ENCODE peak calls at places on chromosomes 5 and 9, in five cellular contexts. V is esophagus muscularis mucosa, N is A549, O is body of pancreas, G is uterus. L is an unnamed sample.
A peak's percentile ranks its signal among the peaks of the same experiment; 100 is the strongest.

GRCh38 chr5:163916376-163916775 is 411.0 kb downstream of the MAT2B start:
- DNase-seq in V (no peak), N (no peak), O (peak; percentile 58), G (no peak), L (no peak)

GRCh38 chr5:54844905-54845566 is 140.4 kb downstream of the ESM1 start:
- DNase-seq in V (no peak), N (peak; percentile 35), O (no peak), G (no peak), L (no peak)

GRCh38 chr5:144416196-144416595 is 245.5 kb downstream of the KCTD16 start:
- DNase-seq in V (no peak), N (no peak), O (no peak), G (no peak), L (no peak)

GRCh38 chr5:78677777-78678668 is 29.5 kb upstream of the LHFPL2 start:
- DNase-seq in V (no peak), N (peak; percentile 45), O (peak; percentile 54), G (peak; percentile 78), L (no peak)

GRCh38 chr5:24788829-24789509 is 144.2 kb upstream of the CDH10 start:
- DNase-seq in V (no peak), N (peak; percentile 3), O (no peak), G (no peak), L (no peak)

GRCh38 chr5:81235287-81236072 is 2.4 kb downstream of the CKMT2 start:
- DNase-seq in V (no peak), N (no peak), O (peak; percentile 23), G (peak; percentile 47), L (no peak)

GRCh38 chr5:110817437-110817836 is 78.6 kb downstream of the SLC25A46 start:
- DNase-seq in V (no peak), N (no peak), O (no peak), G (no peak), L (no peak)

GRCh38 chr9:35606138-35606504 is 1.1 kb downstream of the TESK1 start:
- DNase-seq in V (no peak), N (peak; percentile 20), O (no peak), G (no peak), L (no peak)

GRCh38 chr9:101455656-101456235 is 20.2 kb upstream of the ALDOB start:
- DNase-seq in V (no peak), N (no peak), O (no peak), G (no peak), L (no peak)
- H3K4me1 ChIP-seq in V (no peaks in the 10 kb centered on the region), N (no peaks in the 10 kb centered on the region), O (no peaks in the 10 kb centered on the region), G (no peaks in the 10 kb centered on the region), L (peaks cover 3% of the 10 kb centered on the region)

DNA sequence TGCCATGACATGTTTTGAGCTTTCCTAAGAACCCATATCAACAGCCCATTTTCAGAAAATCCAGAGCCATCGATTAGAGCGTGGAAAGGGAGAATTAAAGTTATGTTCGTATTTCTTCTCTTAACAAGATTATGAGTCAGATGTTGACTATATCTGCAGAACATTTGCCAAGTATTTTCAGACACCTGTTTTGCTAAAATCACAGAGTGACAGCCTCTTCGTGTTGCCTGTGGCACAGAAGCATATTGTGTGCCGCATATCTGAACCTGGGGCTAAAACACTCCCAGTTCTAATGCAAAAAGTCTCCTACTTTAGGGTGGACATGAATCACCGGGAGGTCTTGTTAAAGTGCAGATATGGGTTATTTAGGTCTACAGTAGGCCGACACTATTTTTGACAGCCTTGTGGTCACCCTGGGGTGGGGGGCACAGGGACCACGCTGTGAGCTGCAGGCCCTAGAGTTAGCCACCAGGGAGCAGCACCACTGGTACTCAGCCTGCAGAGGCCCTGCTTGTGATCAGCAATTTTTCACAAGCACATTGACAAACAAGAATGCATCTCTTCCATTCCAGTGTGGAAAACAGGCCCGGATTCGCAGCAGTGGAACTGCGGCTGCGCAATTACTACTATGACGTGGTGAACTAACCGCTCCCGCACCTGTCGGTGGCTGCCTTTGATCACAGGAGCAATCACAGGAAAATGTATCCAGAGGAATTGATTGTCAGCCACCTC is 93.5 kb downstream of the SYK start:
- DNase-seq in V (no peak), N (peak; percentile 22), O (no peak), G (no peak), L (no peak)
- TF ChIP-seq CTCF in V (no peak), N (peak; percentile 53), O (no peak), G (no peak), L (peak; percentile 8)

GRCh38 chr9:112174965-112175795 is at the start of gene SUSD1:
- DNase-seq in V (no peak), N (peak; percentile 35), O (peak; percentile 16), G (peak; percentile 20), L (peak; percentile 38)
- TF ChIP-seq POLR2A in V (no peak), N (peak; percentile 33), O (peak; percentile 33), G (no peak), L (no peak)

DNA sequence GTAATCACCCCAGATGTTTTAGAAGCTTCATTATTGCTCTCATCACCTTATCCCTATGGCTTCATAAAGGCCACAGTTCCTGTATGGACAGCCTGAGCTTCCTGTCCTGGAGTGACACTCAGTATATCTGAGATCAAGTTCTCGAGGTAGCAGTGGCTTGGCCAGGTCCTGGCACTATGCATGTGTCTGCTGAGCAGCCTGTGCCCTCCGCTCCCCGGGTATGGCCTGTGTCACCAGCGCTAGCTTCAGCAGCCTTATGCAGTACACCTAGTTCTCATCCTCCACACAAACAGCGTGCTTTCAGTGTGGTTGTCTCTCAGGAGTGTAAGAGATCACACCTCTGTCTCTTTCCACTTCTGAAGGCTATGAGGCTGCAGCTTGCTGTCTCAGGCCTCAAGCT is 514.7 kb downstream of the DIRAS2 start:
- DNase-seq in V (no peak), N (no peak), O (no peak), G (no peak), L (no peak)
- H3K4me1 ChIP-seq in V (peaks cover 9% of the 10 kb centered on the region), N (no peaks in the 10 kb centered on the region), O (no peaks in the 10 kb centered on the region), G (no peaks in the 10 kb centered on the region), L (no peaks in the 10 kb centered on the region)

GRCh38 chr5:180052211-180052818 is 19.2 kb downstream of the RNF130 start:
- DNase-seq in V (no peak), N (no peak), O (no peak), G (no peak), L (no peak)

GRCh38 chr5:180053061-180053602 is 18.4 kb downstream of the RNF130 start:
- DNase-seq in V (no peak), N (no peak), O (no peak), G (no peak), L (no peak)

GRCh38 chr5:180059326-180059725 is 12.2 kb downstream of the RNF130 start:
- DNase-seq in V (no peak), N (no peak), O (no peak), G (no peak), L (no peak)

GRCh38 chr5:180054226-180054625 is 17.3 kb downstream of the RNF130 start:
- DNase-seq in V (no peak), N (no peak), O (no peak), G (no peak), L (no peak)

GRCh38 chr5:180056153-180056552 is 15.4 kb downstream of the RNF130 start:
- DNase-seq in V (no peak), N (no peak), O (no peak), G (no peak), L (no peak)
- TF ChIP-seq CTCF in V (no peak), N (no peak), O (no peak), G (no peak), L (no peak)

DNA sequence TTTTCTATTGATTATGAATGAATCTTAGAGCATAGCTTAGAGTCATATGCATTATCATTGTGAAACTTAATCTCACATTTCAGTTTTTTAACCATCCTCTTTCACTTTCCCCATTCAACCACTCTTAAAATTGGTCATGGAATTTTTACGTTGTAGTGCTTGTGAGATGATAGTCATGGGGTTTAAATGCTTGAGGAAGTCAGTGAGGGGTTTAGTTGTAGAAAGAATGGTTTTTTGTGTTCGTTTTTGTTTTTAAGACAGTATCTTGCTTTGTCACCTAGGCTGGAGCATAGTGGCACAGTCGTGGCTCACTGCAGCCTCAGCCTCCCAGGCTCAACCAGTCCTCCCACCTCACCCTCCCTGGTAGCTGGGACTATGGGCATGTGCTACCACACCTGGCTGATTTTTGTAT is 19.6 kb downstream of the UGCG start:
- DNase-seq in V (no peak), N (no peak), O (no peak), G (no peak), L (no peak)
- TF ChIP-seq POLR2A in V (no peak), N (no peak), O (no peak), G (no peak), L (no peak)

DNA sequence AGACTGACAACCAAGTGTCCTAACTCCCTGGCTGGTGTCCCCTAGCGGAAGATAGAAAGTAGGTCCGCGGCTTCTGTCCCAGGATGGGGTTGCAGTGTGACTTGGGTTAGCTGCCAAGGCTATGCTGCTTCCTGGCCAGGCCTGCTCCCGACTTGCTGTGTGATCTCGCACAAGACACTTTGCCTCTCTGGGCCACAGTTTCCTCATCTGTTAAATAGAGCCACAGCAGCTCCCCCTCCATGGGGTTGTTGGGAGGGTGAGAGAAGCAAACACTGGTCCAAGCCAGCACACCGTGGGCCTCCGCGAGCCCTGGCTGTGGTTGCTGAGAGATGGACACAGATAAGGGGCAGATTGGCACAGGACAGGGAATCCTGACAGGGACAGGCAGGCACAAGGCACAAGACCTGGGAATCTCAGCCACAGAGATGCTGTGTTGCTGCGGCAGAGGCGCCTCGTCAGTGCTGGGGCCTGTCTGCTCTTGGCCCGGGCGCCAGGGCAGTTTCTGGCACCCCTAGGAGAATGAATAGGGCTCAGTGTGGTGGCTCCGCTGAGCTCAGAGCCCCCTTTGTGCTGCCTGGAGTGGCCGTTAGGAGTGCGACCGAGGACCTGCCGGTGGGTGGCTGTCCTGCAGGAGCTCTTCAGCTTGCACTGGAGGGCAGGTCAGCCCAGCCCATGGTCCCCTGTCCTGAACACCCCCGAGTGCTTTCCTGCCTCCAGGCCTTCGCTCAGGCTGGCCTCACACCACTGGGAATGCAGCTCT is 1.8 kb upstream of the SH2D3C start:
- DNase-seq in V (no peak), N (no peak), O (no peak), G (no peak), L (no peak)
- H3K4me1 ChIP-seq in V (peaks cover 29% of the 10 kb centered on the region), N (peaks cover 13% of the 10 kb centered on the region), O (peaks cover 8% of the 10 kb centered on the region), G (no peaks in the 10 kb centered on the region), L (peaks cover 19% of the 10 kb centered on the region)

GRCh38 chr5:176611435-176611834 is 1.5 kb upstream of the GPRIN1 start:
- DNase-seq in V (no peak), N (peak; percentile 60), O (peak; percentile 76), G (peak; percentile 55), L (peak; percentile 71)

GRCh38 chr5:176608142-176608705 is 1.7 kb downstream of the GPRIN1 start:
- DNase-seq in V (no peak), N (no peak), O (no peak), G (no peak), L (no peak)

GRCh38 chr5:176608937-176609723 is 826 bp downstream of the GPRIN1 start:
- DNase-seq in V (no peak), N (no peak), O (no peak), G (no peak), L (no peak)

GRCh38 chr5:176610430-176610763 is 441 bp upstream of the GPRIN1 start:
- DNase-seq in V (no peak), N (no peak), O (no peak), G (no peak), L (no peak)

DNA sequence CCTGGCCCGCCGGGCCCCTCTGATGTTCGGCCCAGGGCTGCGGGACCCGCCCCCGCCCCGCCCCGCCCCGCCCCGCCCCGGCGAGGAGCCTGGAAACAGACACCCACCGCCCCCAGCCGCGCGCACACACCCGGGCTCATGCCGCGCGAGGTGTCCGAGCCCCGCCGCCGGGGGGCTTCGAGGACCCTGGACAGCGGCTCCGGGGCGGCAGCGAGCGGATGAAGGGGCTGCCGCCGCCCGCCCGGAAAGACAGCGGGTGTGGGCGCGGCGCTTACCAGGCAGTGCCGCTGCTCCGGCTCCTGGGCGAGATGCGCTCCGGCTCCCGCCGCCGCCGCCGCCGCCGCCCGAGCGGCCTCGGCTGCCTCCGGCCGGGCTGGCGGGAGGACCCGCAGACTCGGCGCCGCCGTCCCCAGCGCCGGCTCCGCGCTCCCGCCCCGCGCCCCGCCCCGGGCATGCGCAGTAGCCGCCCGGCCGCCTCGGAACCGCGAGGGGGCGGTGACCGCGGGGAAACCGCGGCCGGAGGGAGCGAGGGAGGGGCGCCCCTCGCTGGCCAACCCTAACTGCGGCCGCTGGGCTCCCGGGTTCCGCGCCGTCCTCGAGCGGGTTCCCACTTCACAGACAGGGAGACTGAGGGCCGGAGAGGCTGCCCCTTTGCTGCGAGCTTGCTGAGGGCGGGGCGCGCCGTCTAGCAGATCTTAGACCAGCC is at the start of gene GPRIN1:
- DNase-seq in V (no peak), N (peak; percentile 50), O (peak; percentile 28), G (no peak), L (peak; percentile 48)
- TF ChIP-seq CTCF in V (peak; percentile 9), N (peak; percentile 33), O (peak; percentile 15), G (no peak), L (no peak)